ENCODE peak calls at places on chromosomes 16 and 17, in four cellular contexts. One of them, this sample, is unnamed.

GRCh38 chr17:12422632-12423031 is 243.1 kb upstream of the MYOCD start:
- DNase-seq in RWPE2: no peak
- DNase-seq in fibroblast of lung: no peak
- DNase-seq in endothelial cell: no peak
- DNase-seq in this sample: no peak

GRCh38 chr17:50274142-50274944 is at the start of gene TMEM92:
- DNase-seq in RWPE2: peak; percentile 84
- DNase-seq in fibroblast of lung: no peak
- DNase-seq in endothelial cell: peak; percentile 80
- DNase-seq in this sample: no peak

GRCh38 chr16:48885456-48885855 is 275.5 kb upstream of the N4BP1 start:
- DNase-seq in RWPE2: no peak
- DNase-seq in fibroblast of lung: no peak
- DNase-seq in endothelial cell: no peak
- DNase-seq in this sample: no peak

GRCh38 chr17:2050871-2051387 is 4.0 kb upstream of the HIC1 start:
- DNase-seq in RWPE2: no peak
- DNase-seq in fibroblast of lung: peak; percentile 68
- DNase-seq in endothelial cell: peak; percentile 33
- DNase-seq in this sample: no peak

GRCh38 chr17:43411369-43411677 is 12.5 kb downstream of the ARL4D start:
- DNase-seq in RWPE2: no peak
- DNase-seq in fibroblast of lung: no peak
- DNase-seq in endothelial cell: no peak
- DNase-seq in this sample: no peak

GRCh38 chr16:67029249-67030096 is 524 bp downstream of the CBFB start:
- DNase-seq in RWPE2: no peak
- DNase-seq in fibroblast of lung: peak; percentile 62
- DNase-seq in endothelial cell: peak; percentile 53
- DNase-seq in this sample: no peak

GRCh38 chr16:64615647-64616280 is 506.1 kb downstream of the CDH11 start:
- DNase-seq in RWPE2: peak; percentile 32
- DNase-seq in fibroblast of lung: peak; percentile 41
- DNase-seq in endothelial cell: no peak
- DNase-seq in this sample: peak; percentile 5

GRCh38 chr16:3183445-3184139 is 4.4 kb upstream of the OR1F1 start:
- DNase-seq in RWPE2: no peak
- DNase-seq in fibroblast of lung: peak; percentile 28
- DNase-seq in endothelial cell: peak; percentile 30
- DNase-seq in this sample: no peak

GRCh38 chr17:80946449-80946848 is 45.2 kb upstream of the CHMP6 start:
- DNase-seq in RWPE2: peak; percentile 32
- DNase-seq in fibroblast of lung: no peak
- DNase-seq in endothelial cell: no peak
- DNase-seq in this sample: no peak

GRCh38 chr17:75476752-75477492 is 20.5 kb downstream of the TMEM94 start:
- DNase-seq in RWPE2: no peak
- DNase-seq in fibroblast of lung: no peak
- DNase-seq in endothelial cell: no peak
- DNase-seq in this sample: no peak

GRCh38 chr17:36942631-36943125 is 5.4 kb downstream of the LHX1 start:
- DNase-seq in RWPE2: no peak
- DNase-seq in fibroblast of lung: no peak
- DNase-seq in endothelial cell: no peak
- DNase-seq in this sample: no peak

GRCh38 chr17:42675348-42675983 is 1.3 kb downstream of the PLEKHH3 start:
- DNase-seq in RWPE2: no peak
- DNase-seq in fibroblast of lung: no peak
- DNase-seq in endothelial cell: no peak
- DNase-seq in this sample: no peak

GRCh38 chr17:13638855-13639458 is 37.2 kb upstream of the HS3ST3A1 start:
- DNase-seq in RWPE2: no peak
- DNase-seq in fibroblast of lung: peak; percentile 60
- DNase-seq in endothelial cell: no peak
- DNase-seq in this sample: no peak

GRCh38 chr16:14050297-14051027 is 20.7 kb upstream of the MRTFB start:
- DNase-seq in RWPE2: no peak
- DNase-seq in fibroblast of lung: peak; percentile 49
- DNase-seq in endothelial cell: peak; percentile 30
- DNase-seq in this sample: no peak

GRCh38 chr16:10870137-10870776 is 6.7 kb upstream of the CIITA start:
- DNase-seq in RWPE2: no peak
- DNase-seq in fibroblast of lung: no peak
- DNase-seq in endothelial cell: no peak
- DNase-seq in this sample: no peak

GRCh38 chr16:1781254-1781653 is 1.1 kb downstream of the SPSB3 start:
- DNase-seq in RWPE2: no peak
- DNase-seq in fibroblast of lung: no peak
- DNase-seq in endothelial cell: no peak
- DNase-seq in this sample: no peak

GRCh38 chr17:2435181-2435741 is 34.4 kb upstream of the MNT start:
- DNase-seq in RWPE2: no peak
- DNase-seq in fibroblast of lung: peak; percentile 45
- DNase-seq in endothelial cell: no peak
- DNase-seq in this sample: no peak

GRCh38 chr17:40371261-40371929 is 6.9 kb upstream of the GJD3 start:
- DNase-seq in RWPE2: no peak
- DNase-seq in fibroblast of lung: no peak
- DNase-seq in endothelial cell: no peak
- DNase-seq in this sample: no peak

GRCh38 chr16:9384141-9384540 is 292.7 kb downstream of the HAPSTR1 start:
- DNase-seq in RWPE2: no peak
- DNase-seq in fibroblast of lung: no peak
- DNase-seq in endothelial cell: no peak
- DNase-seq in this sample: no peak

GRCh38 chr17:68820825-68821481 is 134.2 kb downstream of the ABCA8 start:
- DNase-seq in RWPE2: no peak
- DNase-seq in fibroblast of lung: no peak
- DNase-seq in endothelial cell: no peak
- DNase-seq in this sample: no peak

GRCh38 chr16:82034981-82035612 is at the start of gene HSD17B2:
- DNase-seq in RWPE2: no peak
- DNase-seq in fibroblast of lung: peak; percentile 53
- DNase-seq in endothelial cell: no peak
- DNase-seq in this sample: no peak

GRCh38 chr16:23052908-23053580 is 96.2 kb downstream of the USP31 start:
- DNase-seq in RWPE2: no peak
- DNase-seq in fibroblast of lung: no peak
- DNase-seq in endothelial cell: no peak
- DNase-seq in this sample: no peak

GRCh38 chr16:85891033-85891775 is 7.8 kb upstream of the IRF8 start:
- DNase-seq in RWPE2: no peak
- DNase-seq in fibroblast of lung: peak; percentile 57
- DNase-seq in endothelial cell: no peak
- DNase-seq in this sample: no peak

DNA sequence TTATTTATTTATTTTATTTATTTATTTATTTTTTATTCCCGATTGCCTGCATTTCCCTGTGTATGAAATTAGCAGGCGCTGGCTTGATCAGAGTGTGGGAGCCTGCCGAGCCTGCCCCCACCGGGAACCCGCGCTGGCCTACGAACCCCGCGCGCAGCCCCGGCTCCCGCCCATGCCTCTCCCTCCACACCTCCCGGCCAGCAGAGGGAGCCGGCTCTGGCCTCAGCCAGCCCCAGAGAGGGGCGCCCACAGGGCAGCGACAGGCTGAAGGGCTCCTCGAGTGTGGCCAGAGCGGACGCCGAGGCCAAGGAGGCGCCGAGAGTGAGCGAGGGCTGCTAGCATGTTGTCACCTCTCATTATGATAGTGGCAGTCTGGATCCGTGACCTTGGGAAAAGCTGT is 13.0 kb upstream of the RBL2 start:
- DNase-seq in RWPE2: no peak
- DNase-seq in fibroblast of lung: no peak
- DNase-seq in endothelial cell: no peak
- DNase-seq in this sample: no peak
- TF ChIP-seq CTCF in RWPE2: no peak
- TF ChIP-seq CTCF in fibroblast of lung: no peak
- TF ChIP-seq CTCF in endothelial cell: no peak
- TF ChIP-seq CTCF in this sample: peak; percentile 6

GRCh38 chr16:73172621-73173312 is 124.8 kb upstream of the ZFHX3 start:
- DNase-seq in RWPE2: no peak
- DNase-seq in fibroblast of lung: peak; percentile 91
- DNase-seq in endothelial cell: no peak
- DNase-seq in this sample: peak; percentile 99
- TF ChIP-seq CTCF in RWPE2: peak; percentile 42
- TF ChIP-seq CTCF in fibroblast of lung: peak; percentile 52
- TF ChIP-seq CTCF in endothelial cell: peak; percentile 74
- TF ChIP-seq CTCF in this sample: peak; percentile 37

DNA sequence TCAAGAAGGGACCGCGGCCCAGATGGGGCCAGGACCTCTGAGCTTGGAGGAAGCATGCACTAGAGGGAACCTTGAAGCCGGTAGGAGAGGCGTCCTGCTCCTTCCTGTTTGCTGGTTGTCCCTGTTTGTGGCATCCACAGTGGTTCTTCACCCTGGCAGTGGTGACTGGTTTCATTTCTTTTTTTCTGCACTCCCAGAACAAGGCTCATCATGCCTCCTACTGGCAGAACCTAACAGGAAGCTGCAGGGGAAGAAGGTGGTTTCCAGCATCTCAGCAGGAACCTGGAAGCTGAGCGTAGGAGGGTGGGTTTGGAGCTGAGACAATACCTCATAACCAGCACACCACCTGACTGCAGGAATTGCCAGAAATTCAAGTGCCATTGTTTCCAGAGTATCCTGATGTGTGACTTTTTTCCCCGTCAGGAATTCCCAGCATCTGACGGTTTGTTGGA is 5.8 kb downstream of the TMEM231 start:
- DNase-seq in RWPE2: no peak
- DNase-seq in fibroblast of lung: peak; percentile 55
- DNase-seq in endothelial cell: peak; percentile 75
- DNase-seq in this sample: no peak
- TF ChIP-seq CTCF in RWPE2: no peak
- TF ChIP-seq CTCF in fibroblast of lung: peak; percentile 52
- TF ChIP-seq CTCF in endothelial cell: peak; percentile 45
- TF ChIP-seq CTCF in this sample: peak; percentile 41

GRCh38 chr16:20072524-20073202 is 1.0 kb downstream of the GPR139 start:
- DNase-seq in RWPE2: no peak
- DNase-seq in fibroblast of lung: no peak
- DNase-seq in endothelial cell: no peak
- DNase-seq in this sample: no peak
- TF ChIP-seq CTCF in RWPE2: no peak
- TF ChIP-seq CTCF in fibroblast of lung: no peak
- TF ChIP-seq CTCF in endothelial cell: no peak
- TF ChIP-seq CTCF in this sample: no peak

GRCh38 chr16:56519459-56520250 is at the start of gene BBS2:
- DNase-seq in RWPE2: peak; percentile 89
- DNase-seq in fibroblast of lung: peak; percentile 78
- DNase-seq in endothelial cell: peak; percentile 89
- DNase-seq in this sample: no peak
- TF ChIP-seq CTCF in RWPE2: no peak
- TF ChIP-seq CTCF in fibroblast of lung: no peak
- TF ChIP-seq CTCF in endothelial cell: no peak
- TF ChIP-seq CTCF in this sample: no peak

DNA sequence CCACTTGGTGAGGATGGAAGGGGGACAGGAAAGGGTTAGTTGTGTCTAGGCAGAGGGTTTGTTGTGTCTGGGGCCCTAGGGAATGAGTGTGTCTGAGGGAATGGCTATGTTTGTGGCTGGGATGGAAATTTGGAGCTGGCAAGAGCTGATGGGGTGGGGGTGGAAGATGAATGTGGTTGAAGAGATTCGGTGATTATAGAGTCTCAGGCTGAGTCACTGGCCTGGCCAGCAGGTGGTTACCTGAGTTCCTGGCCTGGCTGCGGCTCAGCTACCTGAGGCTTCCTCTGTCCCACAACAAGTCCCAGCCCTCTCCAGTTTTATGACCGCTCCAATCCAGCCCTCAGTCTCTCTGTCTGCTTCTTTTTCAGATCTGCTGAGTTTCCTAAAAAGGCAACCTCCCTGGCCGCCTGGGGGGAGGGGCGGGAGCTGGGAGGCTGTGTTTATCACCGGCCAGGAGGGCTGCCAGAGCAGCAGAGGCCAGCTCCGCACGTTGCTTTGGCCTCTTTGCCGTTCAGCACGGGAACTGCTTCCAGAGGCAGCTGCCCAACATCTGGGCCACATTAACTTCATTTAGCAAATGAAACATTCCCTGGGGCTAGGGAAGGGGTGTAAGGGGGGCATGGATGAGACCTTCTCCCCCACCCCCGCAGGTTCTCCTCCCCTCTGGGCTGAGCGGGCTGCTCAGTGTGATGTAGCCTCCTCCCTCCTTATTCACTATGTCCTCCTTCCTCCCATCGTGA is 21.8 kb downstream of the ITGB3 start:
- DNase-seq in RWPE2: no peak
- DNase-seq in fibroblast of lung: peak; percentile 92
- DNase-seq in endothelial cell: peak; percentile 41
- DNase-seq in this sample: peak; percentile 94
- TF ChIP-seq CTCF in RWPE2: no peak
- TF ChIP-seq CTCF in fibroblast of lung: no peak
- TF ChIP-seq CTCF in endothelial cell: no peak
- TF ChIP-seq CTCF in this sample: no peak

GRCh38 chr16:30053376-30054015 is 12.1 kb upstream of the ALDOA start:
- DNase-seq in RWPE2: no peak
- DNase-seq in fibroblast of lung: peak; percentile 62
- DNase-seq in endothelial cell: no peak
- DNase-seq in this sample: no peak

GRCh38 chr16:30052671-30053372 is 12.7 kb upstream of the ALDOA start:
- DNase-seq in RWPE2: peak; percentile 95
- DNase-seq in fibroblast of lung: peak; percentile 87
- DNase-seq in endothelial cell: peak; percentile 94
- DNase-seq in this sample: peak; percentile 75

GRCh38 chr16:30051518-30051917 is 14.0 kb upstream of the ALDOA start:
- DNase-seq in RWPE2: no peak
- DNase-seq in fibroblast of lung: peak; percentile 86
- DNase-seq in endothelial cell: no peak
- DNase-seq in this sample: no peak

GRCh38 chr16:30054959-30055553 is 10.5 kb upstream of the ALDOA start:
- DNase-seq in RWPE2: peak; percentile 64
- DNase-seq in fibroblast of lung: no peak
- DNase-seq in endothelial cell: peak; percentile 76
- DNase-seq in this sample: no peak

GRCh38 chr16:30054451-30054850 is 11.1 kb upstream of the ALDOA start:
- DNase-seq in RWPE2: no peak
- DNase-seq in fibroblast of lung: no peak
- DNase-seq in endothelial cell: no peak
- DNase-seq in this sample: no peak
- TF ChIP-seq CTCF in RWPE2: no peak
- TF ChIP-seq CTCF in fibroblast of lung: no peak
- TF ChIP-seq CTCF in endothelial cell: no peak
- TF ChIP-seq CTCF in this sample: no peak

GRCh38 chr16:87057291-87057881 is 259.8 kb downstream of the C16orf95 start:
- DNase-seq in RWPE2: no peak
- DNase-seq in fibroblast of lung: no peak
- DNase-seq in endothelial cell: no peak
- DNase-seq in this sample: no peak
- TF ChIP-seq CTCF in RWPE2: peak; percentile 20
- TF ChIP-seq CTCF in fibroblast of lung: peak; percentile 35
- TF ChIP-seq CTCF in endothelial cell: no peak
- TF ChIP-seq CTCF in this sample: peak; percentile 27

DNA sequence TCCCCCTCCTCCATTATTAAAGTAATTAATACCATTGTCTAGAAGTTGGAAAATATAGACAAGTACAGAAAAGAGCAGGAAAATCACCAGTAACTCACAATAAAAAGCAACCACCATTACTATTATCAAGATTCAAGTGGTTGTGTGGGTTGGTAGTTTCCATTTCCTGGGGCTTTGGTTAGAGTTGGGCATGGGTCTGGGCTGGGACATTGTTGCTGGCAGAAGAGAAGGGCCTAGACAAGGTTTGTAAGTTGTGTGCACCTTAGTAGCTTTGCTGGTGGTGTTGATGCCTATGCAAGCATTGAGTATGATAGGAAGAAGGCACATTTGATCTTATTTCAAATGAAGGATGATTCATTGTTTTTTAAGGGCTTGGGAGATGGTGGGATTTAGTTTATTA is 25.4 kb upstream of the NFATC3 start:
- DNase-seq in RWPE2: no peak
- DNase-seq in fibroblast of lung: no peak
- DNase-seq in endothelial cell: no peak
- DNase-seq in this sample: no peak
- TF ChIP-seq CTCF in RWPE2: no peak
- TF ChIP-seq CTCF in fibroblast of lung: no peak
- TF ChIP-seq CTCF in endothelial cell: no peak
- TF ChIP-seq CTCF in this sample: no peak

This sample was measured in HFF-Myc.